ENCODE peak calls at places on chromosomes 16 and 17, in four cellular contexts. One of them, this sample, is unnamed.

GRCh38 chr16:24609740-24610420 is 70.5 kb downstream of the RBBP6 start:
- DNase-seq in neuronal stem cell: peak
- DNase-seq in Peyer's patch: no peak
- DNase-seq in small intestine: peak
- DNase-seq in this sample: peak

GRCh38 chr17:79930077-79930785 is 91.0 kb upstream of the CBX4 start:
- DNase-seq in neuronal stem cell: peak
- DNase-seq in small intestine: no peak
- DNase-seq in Peyer's patch: no peak
- DNase-seq in this sample: no peak

GRCh38 chr16:69917739-69918138 is 33.4 kb upstream of the CLEC18A start:
- DNase-seq in small intestine: no peak
- DNase-seq in Peyer's patch: no peak
- DNase-seq in neuronal stem cell: peak
- DNase-seq in this sample: peak

GRCh38 chr16:66668777-66669444 is 27.6 kb downstream of the CMTM4 start:
- DNase-seq in small intestine: no peak
- DNase-seq in neuronal stem cell: no peak
- DNase-seq in Peyer's patch: no peak
- DNase-seq in this sample: no peak

GRCh38 chr17:28545141-28545503 is 7.3 kb downstream of the UNC119 start:
- DNase-seq in small intestine: no peak
- DNase-seq in neuronal stem cell: no peak
- DNase-seq in Peyer's patch: no peak
- DNase-seq in this sample: no peak

GRCh38 chr16:68802190-68802589 is 41.1 kb upstream of the TANGO6 start:
- DNase-seq in neuronal stem cell: no peak
- DNase-seq in small intestine: peak
- DNase-seq in Peyer's patch: no peak
- DNase-seq in this sample: no peak

GRCh38 chr17:16322636-16323035 is 30.6 kb downstream of the CENPV start:
- DNase-seq in neuronal stem cell: no peak
- DNase-seq in small intestine: no peak
- DNase-seq in Peyer's patch: no peak
- DNase-seq in this sample: no peak

GRCh38 chr17:82020874-82021727 is 1.6 kb downstream of the CENPX start:
- DNase-seq in Peyer's patch: peak
- DNase-seq in neuronal stem cell: no peak
- DNase-seq in small intestine: peak
- DNase-seq in this sample: peak

GRCh38 chr16:1706386-1707192 is 594 bp downstream of the MAPK8IP3 start:
- DNase-seq in Peyer's patch: no peak
- DNase-seq in neuronal stem cell: no peak
- DNase-seq in small intestine: no peak
- DNase-seq in this sample: peak

GRCh38 chr16:81987121-81987520 is 24.1 kb downstream of the SDR42E1 start:
- DNase-seq in Peyer's patch: no peak
- DNase-seq in neuronal stem cell: no peak
- DNase-seq in small intestine: no peak
- DNase-seq in this sample: no peak

GRCh38 chr16:17404903-17405691 is 65.7 kb downstream of the XYLT1 start:
- DNase-seq in neuronal stem cell: no peak
- DNase-seq in Peyer's patch: no peak
- DNase-seq in small intestine: no peak
- DNase-seq in this sample: peak

GRCh38 chr17:42784811-42785592 is 4.6 kb downstream of the WNK4 start:
- DNase-seq in neuronal stem cell: no peak
- DNase-seq in small intestine: no peak
- DNase-seq in Peyer's patch: no peak
- DNase-seq in this sample: no peak

GRCh38 chr16:56608876-56609462 is 585 bp downstream of the MT2A start:
- DNase-seq in neuronal stem cell: no peak
- DNase-seq in Peyer's patch: no peak
- DNase-seq in small intestine: no peak
- DNase-seq in this sample: no peak

GRCh38 chr16:86881118-86881510 is 302.8 kb downstream of the FOXL1 start:
- DNase-seq in small intestine: no peak
- DNase-seq in Peyer's patch: no peak
- DNase-seq in neuronal stem cell: no peak
- DNase-seq in this sample: no peak

GRCh38 chr17:39602533-39603303 is 5.0 kb downstream of the NEUROD2 start:
- DNase-seq in Peyer's patch: no peak
- DNase-seq in small intestine: no peak
- DNase-seq in neuronal stem cell: no peak
- DNase-seq in this sample: no peak

GRCh38 chr17:50273654-50274040 is 619 bp upstream of the TMEM92 start:
- DNase-seq in small intestine: no peak
- DNase-seq in neuronal stem cell: no peak
- DNase-seq in Peyer's patch: no peak
- DNase-seq in this sample: peak

GRCh38 chr16:81745704-81746558 is 33.2 kb upstream of the PLCG2 start:
- DNase-seq in neuronal stem cell: no peak
- DNase-seq in Peyer's patch: peak
- DNase-seq in small intestine: peak
- DNase-seq in this sample: peak

GRCh38 chr16:69049146-69049545 is 56.3 kb upstream of the HAS3 start:
- DNase-seq in small intestine: no peak
- DNase-seq in neuronal stem cell: no peak
- DNase-seq in Peyer's patch: no peak
- DNase-seq in this sample: no peak

GRCh38 chr17:37607637-37608368 is 1.4 kb downstream of the SYNRG start:
- DNase-seq in Peyer's patch: peak
- DNase-seq in neuronal stem cell: no peak
- DNase-seq in small intestine: peak
- DNase-seq in this sample: no peak

GRCh38 chr17:14297161-14297851 is 3.6 kb upstream of the HS3ST3B1 start:
- DNase-seq in neuronal stem cell: peak
- DNase-seq in small intestine: no peak
- DNase-seq in Peyer's patch: no peak
- DNase-seq in this sample: peak

GRCh38 chr17:4487820-4488716 is 10.6 kb upstream of the SPNS2 start:
- DNase-seq in small intestine: no peak
- DNase-seq in neuronal stem cell: no peak
- DNase-seq in Peyer's patch: no peak
- DNase-seq in this sample: no peak

GRCh38 chr16:10957771-10958486 is 13.6 kb downstream of the CLEC16A start:
- DNase-seq in neuronal stem cell: no peak
- DNase-seq in Peyer's patch: no peak
- DNase-seq in small intestine: no peak
- DNase-seq in this sample: no peak

GRCh38 chr16:75333770-75334169 is 82.3 kb upstream of the BCAR1 start:
- DNase-seq in small intestine: no peak
- DNase-seq in neuronal stem cell: no peak
- DNase-seq in Peyer's patch: no peak
- DNase-seq in this sample: no peak

GRCh38 chr16:81676571-81677374 is 102.3 kb upstream of the PLCG2 start:
- DNase-seq in neuronal stem cell: no peak
- DNase-seq in small intestine: no peak
- DNase-seq in Peyer's patch: no peak
- DNase-seq in this sample: no peak

GRCh38 chr17:48351916-48352332 is 78.1 kb downstream of the SKAP1 start:
- DNase-seq in Peyer's patch: no peak
- DNase-seq in neuronal stem cell: peak
- DNase-seq in small intestine: peak
- DNase-seq in this sample: no peak

GRCh38 chr17:48352630-48353029 is 77.4 kb downstream of the SKAP1 start:
- DNase-seq in neuronal stem cell: no peak
- DNase-seq in Peyer's patch: no peak
- DNase-seq in small intestine: no peak
- DNase-seq in this sample: no peak

GRCh38 chr17:48348352-48348751 is 81.7 kb downstream of the SKAP1 start:
- DNase-seq in Peyer's patch: no peak
- DNase-seq in neuronal stem cell: no peak
- DNase-seq in small intestine: no peak
- DNase-seq in this sample: no peak

GRCh38 chr17:48344241-48344640 is 85.8 kb downstream of the SKAP1 start:
- DNase-seq in neuronal stem cell: no peak
- DNase-seq in Peyer's patch: no peak
- DNase-seq in small intestine: no peak
- DNase-seq in this sample: no peak

GRCh38 chr17:48347203-48347602 is 82.8 kb downstream of the SKAP1 start:
- DNase-seq in Peyer's patch: no peak
- DNase-seq in neuronal stem cell: no peak
- DNase-seq in small intestine: no peak
- DNase-seq in this sample: no peak
- H3K27ac ChIP-seq in Peyer's patch: no peak
- H3K27ac ChIP-seq in neuronal stem cell: no peak
- H3K27ac ChIP-seq in small intestine: no peak
- H3K27ac ChIP-seq in this sample: no peak

DNA sequence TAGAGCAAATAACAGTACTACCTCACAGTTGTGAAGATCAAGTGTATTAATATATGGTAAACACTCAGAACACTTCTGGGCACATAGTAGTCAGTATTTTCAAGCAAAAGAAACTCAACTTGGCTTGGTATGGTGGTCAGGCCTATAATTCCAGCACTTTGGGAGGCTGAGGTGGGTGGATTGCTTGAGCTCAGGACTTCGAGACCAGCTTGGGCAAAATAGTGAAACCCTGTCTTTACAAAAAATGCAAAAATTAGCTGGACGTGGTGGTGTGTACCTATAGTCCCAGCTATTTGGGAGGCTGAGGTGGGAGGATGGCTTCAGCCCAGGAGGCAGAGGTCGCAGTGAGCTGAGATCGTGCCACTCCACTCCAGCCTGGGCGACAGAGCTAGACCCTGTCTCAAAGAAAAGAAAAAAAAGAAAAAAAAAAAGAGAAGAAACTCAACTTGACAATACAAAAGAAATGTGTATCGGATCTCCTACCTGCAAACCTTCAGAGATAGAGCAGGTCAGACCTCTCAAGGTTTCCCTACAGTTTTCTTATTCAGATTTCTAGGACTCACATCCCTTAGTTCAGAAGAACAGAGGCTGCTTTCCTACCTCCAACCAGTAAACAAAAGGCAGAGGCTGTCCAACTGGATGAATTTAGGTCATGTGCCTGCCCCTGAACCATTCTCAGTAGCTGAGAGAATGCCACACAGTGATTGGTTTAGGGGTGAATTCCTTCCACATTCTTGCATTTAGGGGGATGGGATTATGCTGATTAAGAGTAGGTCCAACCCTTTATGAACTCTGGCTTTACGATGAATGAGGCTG is 1.7 kb upstream of the KPNA2 start:
- DNase-seq in neuronal stem cell: peak
- DNase-seq in Peyer's patch: no peak
- DNase-seq in small intestine: peak
- DNase-seq in this sample: no peak
- H3K27ac ChIP-seq in neuronal stem cell: peak
- H3K27ac ChIP-seq in Peyer's patch: no peak
- H3K27ac ChIP-seq in small intestine: no peak
- H3K27ac ChIP-seq in this sample: no peak

GRCh38 chr17:35775039-35775438 is 14.4 kb downstream of the C17orf50 start:
- DNase-seq in neuronal stem cell: no peak
- DNase-seq in small intestine: no peak
- DNase-seq in Peyer's patch: no peak
- DNase-seq in this sample: no peak
- H3K27ac ChIP-seq in neuronal stem cell: no peak
- H3K27ac ChIP-seq in small intestine: no peak
- H3K27ac ChIP-seq in Peyer's patch: no peak
- H3K27ac ChIP-seq in this sample: no peak

GRCh38 chr16:78099372-78100161 is at the start of gene WWOX:
- DNase-seq in neuronal stem cell: peak
- DNase-seq in Peyer's patch: peak
- DNase-seq in small intestine: peak
- DNase-seq in this sample: peak

GRCh38 chr16:78102122-78102660 is 2.7 kb downstream of the WWOX start:
- DNase-seq in neuronal stem cell: no peak
- DNase-seq in Peyer's patch: no peak
- DNase-seq in small intestine: no peak
- DNase-seq in this sample: no peak

GRCh38 chr16:78098087-78098486 is 1.4 kb upstream of the WWOX start:
- DNase-seq in small intestine: no peak
- DNase-seq in Peyer's patch: no peak
- DNase-seq in neuronal stem cell: no peak
- DNase-seq in this sample: no peak

GRCh38 chr16:78098544-78099371 is 696 bp upstream of the WWOX start:
- DNase-seq in neuronal stem cell: no peak
- DNase-seq in small intestine: peak
- DNase-seq in Peyer's patch: no peak
- DNase-seq in this sample: no peak

GRCh38 chr16:78100162-78100467 is 661 bp downstream of the WWOX start:
- DNase-seq in neuronal stem cell: no peak
- DNase-seq in Peyer's patch: no peak
- DNase-seq in small intestine: no peak
- DNase-seq in this sample: no peak
- H3K27ac ChIP-seq in neuronal stem cell: no peak
- H3K27ac ChIP-seq in Peyer's patch: peak
- H3K27ac ChIP-seq in small intestine: no peak
- H3K27ac ChIP-seq in this sample: no peak

GRCh38 chr17:57557363-57557762 is 187.7 kb downstream of the CCDC182 start:
- DNase-seq in Peyer's patch: no peak
- DNase-seq in neuronal stem cell: no peak
- DNase-seq in small intestine: no peak
- DNase-seq in this sample: no peak
- H3K27ac ChIP-seq in Peyer's patch: no peak
- H3K27ac ChIP-seq in neuronal stem cell: peak
- H3K27ac ChIP-seq in small intestine: no peak
- H3K27ac ChIP-seq in this sample: no peak

GRCh38 chr17:57535652-57536018 is 209.5 kb downstream of the CCDC182 start:
- DNase-seq in Peyer's patch: no peak
- DNase-seq in neuronal stem cell: no peak
- DNase-seq in small intestine: peak
- DNase-seq in this sample: no peak

GRCh38 chr17:57537524-57538410 is 207.3 kb downstream of the CCDC182 start:
- DNase-seq in neuronal stem cell: peak
- DNase-seq in Peyer's patch: no peak
- DNase-seq in small intestine: no peak
- DNase-seq in this sample: peak

GRCh38 chr17:57536789-57537523 is 208.1 kb downstream of the CCDC182 start:
- DNase-seq in small intestine: no peak
- DNase-seq in Peyer's patch: no peak
- DNase-seq in neuronal stem cell: no peak
- DNase-seq in this sample: no peak

GRCh38 chr17:57534863-57535651 is 210.0 kb downstream of the CCDC182 start:
- DNase-seq in Peyer's patch: no peak
- DNase-seq in small intestine: peak
- DNase-seq in neuronal stem cell: no peak
- DNase-seq in this sample: peak

DNA sequence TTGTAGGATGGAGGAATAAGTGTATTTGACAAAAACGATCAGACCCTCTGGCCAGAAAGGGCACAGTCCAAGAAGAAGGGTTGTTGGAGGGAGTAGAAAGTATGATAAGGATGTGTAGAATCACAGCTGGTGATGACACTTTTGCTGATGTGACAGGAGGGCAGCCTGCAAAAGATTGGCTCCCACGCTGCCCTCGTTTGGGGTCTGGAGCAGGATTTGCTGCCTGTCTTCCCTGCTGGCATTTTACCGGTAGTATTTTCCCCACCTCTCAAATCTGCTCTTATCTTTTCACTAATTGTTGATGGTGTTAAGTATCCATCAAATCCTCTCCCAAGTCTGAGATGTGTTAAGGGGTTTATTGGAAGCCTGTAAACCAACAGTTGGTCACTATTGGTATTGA is 208.8 kb downstream of the CCDC182 start:
- DNase-seq in neuronal stem cell: no peak
- DNase-seq in small intestine: no peak
- DNase-seq in Peyer's patch: no peak
- DNase-seq in this sample: no peak
- H3K27ac ChIP-seq in neuronal stem cell: no peak
- H3K27ac ChIP-seq in small intestine: no peak
- H3K27ac ChIP-seq in Peyer's patch: peak
- H3K27ac ChIP-seq in this sample: no peak

GRCh38 chr16:79069634-79070033 is 530.9 kb downstream of the MAF start:
- DNase-seq in neuronal stem cell: no peak
- DNase-seq in Peyer's patch: no peak
- DNase-seq in small intestine: no peak
- DNase-seq in this sample: no peak
- H3K27ac ChIP-seq in neuronal stem cell: no peak
- H3K27ac ChIP-seq in Peyer's patch: peak
- H3K27ac ChIP-seq in small intestine: no peak
- H3K27ac ChIP-seq in this sample: no peak